ENCODE peak calls at places on chromosomes 5 and 9, in four cellular contexts. O is left ventricle myocardium superior; R is stimulated activated effector memory CD8-positive, alpha-beta T cell treated with anti-CD3 and anti-CD28 coated beads, Interleukin-12 subunit alpha, Interleukin-12 subunit beta, amount 100 ng/mL, for 72 hours; K is COR-L47. T is an unnamed sample.

GRCh38 chr9:136658849-136659535 is 3.7 kb upstream of the EGFL7 start:
- DNase-seq in O (peak), K (no peak), R (no peak), T (no peak)

GRCh38 chr9:88953401-88954029 is 37.8 kb upstream of the S1PR3 start:
- DNase-seq in K (no peak), O (no peak), R (no peak), T (no peak)

GRCh38 chr9:109861918-109862317 is 81.9 kb downstream of the PALM2AKAP2 start:
- DNase-seq in R (no peak), K (no peak), O (no peak), T (no peak)

GRCh38 chr9:131478421-131478868 is 24.3 kb upstream of the POMT1 start:
- DNase-seq in K (no peak), R (peak), O (peak), T (no peak)

GRCh38 chr9:124941689-124942561 is 1.0 kb upstream of the GOLGA1 start:
- DNase-seq in K (no peak), R (no peak), O (peak), T (no peak)

GRCh38 chr5:36944607-36945225 is 68.1 kb downstream of the NIPBL start:
- DNase-seq in O (no peak), R (no peak), K (peak), T (no peak)

GRCh38 chr5:149200355-149200754 is 59.1 kb downstream of the ABLIM3 start:
- DNase-seq in K (no peak), O (no peak), R (peak), T (no peak)

GRCh38 chr5:76788362-76788761 is 30.5 kb upstream of the F2RL1 start:
- DNase-seq in R (no peak), O (no peak), K (no peak), T (no peak)

GRCh38 chr9:125784286-125785049 is 37.3 kb downstream of the PBX3 start:
- DNase-seq in R (no peak), O (no peak), K (no peak), T (no peak)